ENCODE peak calls at places on chromosomes 4 and X, in four cellular contexts. Z is stomach; W is CD8-positive, alpha-beta T cell; U is mammary epithelial cell. Y is an unnamed sample.

GRCh38 chr4:89489338-89489771 is 181.8 kb upstream of the GPRIN3 start:
- DNase-seq in Z (no peak), U (no peak), W (no peak), Y (no peak)

GRCh38 chrX:46477435-46477834 is 67.8 kb downstream of the ZNF674 start:
- DNase-seq in W (no peak), U (no peak), Z (no peak), Y (no peak)

GRCh38 chr4:169906821-169907220 is 119.4 kb downstream of the MFAP3L start:
- DNase-seq in W (no peak), Z (no peak), U (no peak), Y (no peak)

GRCh38 chr4:55733874-55734437 is 85.6 kb upstream of the EXOC1L start:
- DNase-seq in W (no peak), U (peak; percentile 93), Z (peak; percentile 91), Y (peak; percentile 18)

GRCh38 chr4:185792384-185793146 is 19.4 kb downstream of the SORBS2 start:
- DNase-seq in U (peak; percentile 85), W (no peak), Z (no peak), Y (no peak)

GRCh38 chr4:113636438-113636818 is 125.1 kb downstream of the CAMK2D start:
- DNase-seq in Z (no peak), U (no peak), W (no peak), Y (no peak)

GRCh38 chrX:426881-427280 is 40.2 kb upstream of the PPP2R3B start:
- DNase-seq in U (no peak), W (no peak), Z (no peak), Y (no peak)

GRCh38 chr4:138894688-138895087 is 120.9 kb upstream of the NOCT start:
- DNase-seq in Z (no peak), U (peak; percentile 69), W (no peak), Y (no peak)

GRCh38 chrX:45596190-45596808 is 395.6 kb upstream of the DIPK2B start:
- DNase-seq in Z (no peak), U (no peak), W (no peak), Y (no peak)

GRCh38 chr4:55517526-55518229 is 29.0 kb downstream of the CLOCK start:
- DNase-seq in Z (no peak), U (no peak), W (no peak), Y (no peak)

GRCh38 chr4:18022572-18023039 is 1.1 kb upstream of the LCORL start:
- DNase-seq in U (no peak), W (no peak), Z (no peak), Y (no peak)

GRCh38 chr4:53055274-53055673 is 193.2 kb downstream of the RASL11B start:
- DNase-seq in U (peak; percentile 65), Z (no peak), W (no peak), Y (no peak)

GRCh38 chrX:9542765-9543119 is 77.9 kb downstream of the TBL1X start:
- DNase-seq in U (no peak), Z (no peak), W (no peak), Y (no peak)

GRCh38 chr4:143046906-143047305 is 137.8 kb upstream of the USP38 start:
- DNase-seq in W (no peak), Z (no peak), U (no peak), Y (no peak)

GRCh38 chr4:106369456-106370060 is 980 bp upstream of the GIMD1 start:
- DNase-seq in U (peak; percentile 50), W (no peak), Z (no peak), Y (no peak)

GRCh38 chr4:177016541-177017141 is 223.9 kb upstream of the VEGFC start:
- DNase-seq in Z (no peak), W (no peak), U (peak; percentile 79), Y (no peak)

GRCh38 chr4:169621754-169622481 is 1.5 kb downstream of the CLCN3 start:
- DNase-seq in W (no peak), Z (no peak), U (peak; percentile 58), Y (no peak)

GRCh38 chr4:1413687-1414479 is 7.6 kb upstream of the NKX1-1 start:
- DNase-seq in Z (peak; percentile 8), U (no peak), W (no peak), Y (no peak)

GRCh38 chr4:39030726-39031125 is 1.5 kb downstream of the TMEM156 start:
- DNase-seq in U (no peak), Z (no peak), W (no peak), Y (no peak)
- H3K4me3 ChIP-seq in U (no peak overlapping the region), Z (no peak overlapping the region), W (peak overlapping the region; percentile 49), Y (no peak overlapping the region)

GRCh38 chrX:41895826-41896225 is 27.5 kb downstream of the CASK start:
- DNase-seq in Z (no peak), W (no peak), U (no peak), Y (no peak)
- H3K27ac ChIP-seq in Z (no peak overlapping the region), W (no peak overlapping the region), U (no peak overlapping the region), Y (no peak overlapping the region)

DNA sequence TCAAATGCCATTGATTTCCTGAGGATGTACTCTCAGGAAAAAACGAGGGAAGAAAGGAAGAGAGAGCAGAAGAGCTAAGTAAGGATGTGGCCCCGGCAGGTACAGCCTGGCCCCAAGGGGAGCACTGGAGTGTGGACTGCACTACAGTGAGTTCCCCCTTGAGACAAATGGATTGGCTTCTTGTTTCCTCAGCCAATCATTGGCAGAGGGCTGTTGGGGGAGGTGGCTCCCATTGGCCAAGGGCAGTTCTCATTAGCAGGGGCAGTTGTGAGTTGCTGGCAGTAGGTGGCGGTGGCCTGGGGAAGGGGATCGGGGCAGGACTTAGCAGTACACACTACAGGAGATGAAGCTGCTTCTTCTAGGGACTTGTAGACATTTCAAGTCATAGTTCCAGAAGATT is 24.1 kb upstream of the OCIAD2 start:
- DNase-seq in W (no peak), U (no peak), Z (no peak), Y (no peak)
- TF ChIP-seq CTCF in W (no peak), U (no peak), Z (no peak), Y (no peak)

GRCh38 chr4:38829237-38829636 is 24.6 kb upstream of the TLR1 start:
- DNase-seq in W (no peak), Z (no peak), U (no peak), Y (no peak)
- H3K4me3 ChIP-seq in W (no peak overlapping the region), Z (no peak overlapping the region), U (no peak overlapping the region), Y (no peak overlapping the region)

GRCh38 chr4:39539026-39539690 is 11.9 kb upstream of the UGDH start:
- DNase-seq in W (no peak), U (no peak), Z (peak; percentile 66), Y (no peak)

GRCh38 chr4:39542633-39543393 is 15.6 kb upstream of the UGDH start:
- DNase-seq in U (no peak), Z (peak; percentile 59), W (no peak), Y (no peak)

GRCh38 chr4:39541987-39542632 is 14.9 kb upstream of the UGDH start:
- DNase-seq in Z (no peak), W (no peak), U (no peak), Y (no peak)

GRCh38 chr4:39548425-39549067 is 21.3 kb upstream of the UGDH start:
- DNase-seq in U (no peak), W (no peak), Z (no peak), Y (no peak)

GRCh38 chr4:39544580-39545315 is 17.5 kb upstream of the UGDH start:
- DNase-seq in U (no peak), Z (no peak), W (no peak), Y (no peak)
- H3K27ac ChIP-seq in U (no peak overlapping the region), Z (peak overlapping the region; percentile 51), W (no peak overlapping the region), Y (no peak overlapping the region)

GRCh38 chr4:70737006-70737405 is 15.2 kb downstream of the RUFY3 start:
- DNase-seq in Z (no peak), U (no peak), W (no peak), Y (no peak)

GRCh38 chr4:70734168-70734954 is 12.6 kb downstream of the RUFY3 start:
- DNase-seq in Z (no peak), U (peak; percentile 67), W (no peak), Y (no peak)

GRCh38 chr4:70737409-70737808 is 15.6 kb downstream of the RUFY3 start:
- DNase-seq in U (no peak), Z (no peak), W (no peak), Y (no peak)

GRCh38 chr4:70739496-70740337 is 18.0 kb downstream of the RUFY3 start:
- DNase-seq in W (no peak), U (no peak), Z (no peak), Y (no peak)

GRCh38 chr4:70734971-70735370 is 13.2 kb downstream of the RUFY3 start:
- DNase-seq in U (no peak), Z (no peak), W (no peak), Y (no peak)
- TF ChIP-seq CTCF in U (no peak), Z (no peak), W (no peak), Y (no peak)

DNA sequence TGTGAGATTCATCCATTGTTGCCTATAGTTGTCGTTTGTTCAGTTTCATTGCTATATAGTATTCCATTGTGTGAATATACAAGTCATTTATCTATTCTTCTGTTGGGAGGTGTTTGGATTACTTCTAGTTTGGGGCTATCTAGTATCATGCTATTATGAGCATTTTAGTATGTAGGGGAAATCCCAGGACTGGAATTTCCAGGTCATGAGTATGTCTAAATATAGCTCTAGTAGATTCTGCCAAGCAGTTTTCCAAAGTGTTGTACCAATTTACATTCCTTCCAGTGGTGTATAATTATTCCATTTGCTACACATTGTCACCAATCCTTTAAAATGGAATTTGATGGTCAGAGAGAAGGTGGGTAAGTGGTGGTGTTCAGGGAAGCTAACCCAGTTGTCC is 30.1 kb downstream of the EGFL6 start:
- DNase-seq in U (peak; percentile 38), Z (no peak), W (no peak), Y (no peak)
- H3K4me3 ChIP-seq in U (no peak overlapping the region), Z (no peak overlapping the region), W (no peak overlapping the region), Y (no peak overlapping the region)